ENCODE peak calls at places on chromosomes 6 and 20, in six cellular contexts. F is GM23338; T is CD8-positive, alpha-beta T cell; V is fibroblast of lung; L is HepG2; P is tibial artery. X is an unnamed sample.

GRCh38 chr6:113997106-113997505 is 26.2 kb upstream of the HDAC2 start:
- DNase-seq in F (no peak), T (no peak), V (peak), L (no peak), P (no peak), X (no peak)

GRCh38 chr20:61927826-61928541 is 137.7 kb downstream of the TAF4 start:
- DNase-seq in F (no peak), T (no peak), V (no peak), L (no peak), P (no peak), X (no peak)

GRCh38 chr6:148758492-148758891 is 11.7 kb downstream of the UST start:
- DNase-seq in F (no peak), T (no peak), V (no peak), L (no peak), P (peak), X (no peak)

GRCh38 chr20:53609501-53610445 is 16.1 kb upstream of the ZNF217 start:
- DNase-seq in F (peak), T (peak), V (peak), L (no peak), P (peak), X (peak)

GRCh38 chr6:1767481-1768246 is 157.9 kb downstream of the FOXC1 start:
- DNase-seq in F (no peak), T (no peak), V (peak), L (no peak), P (peak), X (no peak)

GRCh38 chr6:19691465-19692167 is 145.6 kb upstream of the ID4 start:
- DNase-seq in F (peak), T (no peak), V (peak), L (no peak), P (peak), X (peak)

GRCh38 chr6:73200735-73201134 is 24.6 kb downstream of the KHDC1L start:
- DNase-seq in F (no peak), T (no peak), V (no peak), L (no peak), P (no peak), X (peak)

GRCh38 chr6:164008902-164009301 is 594.4 kb downstream of the QKI start:
- DNase-seq in F (no peak), T (no peak), V (no peak), L (no peak), P (no peak), X (no peak)

GRCh38 chr6:129134535-129134934 is 251.6 kb downstream of the LAMA2 start:
- DNase-seq in F (no peak), T (no peak), V (no peak), L (no peak), P (no peak), X (no peak)

GRCh38 chr20:58466309-58466708 is 48.9 kb downstream of the APCDD1L start:
- DNase-seq in F (no peak), T (no peak), V (no peak), L (no peak), P (no peak), X (no peak)

GRCh38 chr6:16582437-16583150 is 178.7 kb downstream of the ATXN1 start:
- DNase-seq in F (no peak), T (no peak), V (no peak), L (no peak), P (no peak), X (no peak)

GRCh38 chr20:16785221-16785620 is 37.1 kb downstream of the OTOR start:
- DNase-seq in F (peak), T (no peak), V (no peak), L (no peak), P (no peak), X (peak)

GRCh38 chr6:72704979-72705378 is 83.1 kb downstream of the KCNQ5 start:
- DNase-seq in F (peak), T (no peak), V (no peak), L (peak), P (no peak), X (peak)

GRCh38 chr6:132369526-132369925 is 31.7 kb downstream of the MOXD1 start:
- DNase-seq in F (no peak), T (no peak), V (peak), L (no peak), P (no peak), X (no peak)

GRCh38 chr6:155130161-155130853 is 133.5 kb upstream of the CLDN20 start:
- DNase-seq in F (no peak), T (no peak), V (no peak), L (no peak), P (no peak), X (no peak)

GRCh38 chr20:46004813-46005505 is 3.7 kb upstream of the MMP9 start:
- DNase-seq in F (peak), T (no peak), V (no peak), L (no peak), P (peak), X (no peak)

GRCh38 chr20:4190792-4191519 is 175.6 kb upstream of the RNF24 start:
- DNase-seq in F (no peak), T (no peak), V (no peak), L (no peak), P (no peak), X (no peak)

GRCh38 chr6:1131285-1132079 is 180.4 kb upstream of the FOXQ1 start:
- DNase-seq in F (no peak), T (no peak), V (peak), L (peak), P (no peak), X (no peak)

GRCh38 chr20:38894091-38894847 is 31.9 kb upstream of the FAM83D start:
- DNase-seq in F (peak), T (no peak), V (no peak), L (no peak), P (no peak), X (peak)

GRCh38 chr6:14549319-14549770 is 431.8 kb downstream of the CD83 start:
- DNase-seq in F (peak), T (no peak), V (no peak), L (no peak), P (no peak), X (no peak)

GRCh38 chr6:150711584-150712501 is 112.2 kb downstream of the PLEKHG1 start:
- DNase-seq in F (no peak), T (no peak), V (peak), L (no peak), P (no peak), X (no peak)

GRCh38 chr6:38749473-38749872 is 34.4 kb downstream of the DNAH8 start:
- DNase-seq in F (no peak), T (no peak), V (no peak), L (no peak), P (no peak), X (no peak)

GRCh38 chr20:62304331-62305148 is 1.7 kb downstream of the ADRM1 start:
- DNase-seq in F (no peak), T (no peak), V (no peak), L (no peak), P (no peak), X (no peak)

GRCh38 chr6:139330841-139331500 is 39.2 kb upstream of the TXLNB start:
- DNase-seq in F (no peak), T (no peak), V (peak), L (no peak), P (no peak), X (no peak)

GRCh38 chr20:4038047-4038459 is 22.7 kb upstream of the RNF24 start:
- DNase-seq in F (peak), T (peak), V (peak), L (no peak), P (peak), X (peak)

GRCh38 chr6:108592371-108593337 is 31.9 kb downstream of the FOXO3 start:
- DNase-seq in F (peak), T (peak), V (peak), L (no peak), P (peak), X (no peak)

GRCh38 chr6:85129881-85130280 is 320.0 kb upstream of the NT5E start:
- DNase-seq in F (no peak), T (no peak), V (no peak), L (no peak), P (no peak), X (no peak)

GRCh38 chr20:51237278-51237677 is 214.4 kb upstream of the KCNG1 start:
- DNase-seq in F (no peak), T (no peak), V (no peak), L (no peak), P (peak), X (no peak)

GRCh38 chr20:34362502-34363061 is 491 bp upstream of the ITCH start:
- DNase-seq in F (no peak), T (no peak), V (no peak), L (no peak), P (no peak), X (no peak)

GRCh38 chr20:48818481-48818987 is 9.3 kb downstream of the PREX1 start:
- DNase-seq in F (peak), T (no peak), V (no peak), L (no peak), P (no peak), X (no peak)

GRCh38 chr20:48818031-48818370 is 9.8 kb downstream of the PREX1 start:
- DNase-seq in F (no peak), T (no peak), V (no peak), L (no peak), P (no peak), X (no peak)

GRCh38 chr20:48820649-48820973 is 7.2 kb downstream of the PREX1 start:
- DNase-seq in F (no peak), T (no peak), V (no peak), L (no peak), P (no peak), X (no peak)

GRCh38 chr20:48819813-48820648 is 7.8 kb downstream of the PREX1 start:
- DNase-seq in F (peak), T (no peak), V (peak), L (no peak), P (no peak), X (no peak)

GRCh38 chr20:48819089-48819488 is 8.7 kb downstream of the PREX1 start:
- DNase-seq in F (no peak), T (no peak), V (no peak), L (no peak), P (no peak), X (no peak)
- H3K4me3 ChIP-seq in F (no peak), T (peak), V (no peak), L (no peak), P (no peak), X (no peak)

GRCh38 chr6:116366740-116367275 is 3.9 kb upstream of the DSE start:
- DNase-seq in F (no peak), T (no peak), V (no peak), L (no peak), P (no peak), X (no peak)
- H3K27ac ChIP-seq in F (no peak), T (no peak), V (no peak), L (no peak), P (no peak), X (no peak)

GRCh38 chr6:54921891-54922290 is 75.3 kb downstream of the FAM83B start:
- DNase-seq in F (no peak), T (no peak), V (no peak), L (no peak), P (no peak), X (no peak)

GRCh38 chr6:54916858-54917257 is 70.3 kb downstream of the FAM83B start:
- DNase-seq in F (no peak), T (no peak), V (no peak), L (no peak), P (no peak), X (peak)

GRCh38 chr6:54920628-54921027 is 74.1 kb downstream of the FAM83B start:
- DNase-seq in F (no peak), T (no peak), V (peak), L (no peak), P (no peak), X (no peak)
- H3K4me3 ChIP-seq in F (no peak), T (no peak), V (no peak), L (no peak), P (no peak), X (no peak)

GRCh38 chr20:31555203-31555602 is 41.0 kb downstream of the HM13 start:
- DNase-seq in F (no peak), T (no peak), V (no peak), L (no peak), P (no peak), X (no peak)
- H3K27ac ChIP-seq in F (no peak), T (no peak), V (no peak), L (no peak), P (no peak), X (no peak)

GRCh38 chr20:22414354-22414753 is 170.0 kb downstream of the FOXA2 start:
- DNase-seq in F (no peak), T (no peak), V (peak), L (peak), P (no peak), X (no peak)

GRCh38 chr20:22410556-22411130 is 173.7 kb downstream of the FOXA2 start:
- DNase-seq in F (peak), T (no peak), V (no peak), L (peak), P (no peak), X (no peak)

GRCh38 chr20:22408521-22409402 is 175.6 kb downstream of the FOXA2 start:
- DNase-seq in F (no peak), T (no peak), V (no peak), L (no peak), P (no peak), X (no peak)

GRCh38 chr20:22412977-22413868 is 171.1 kb downstream of the FOXA2 start:
- DNase-seq in F (no peak), T (no peak), V (no peak), L (no peak), P (no peak), X (no peak)

GRCh38 chr20:22411568-22412450 is 172.6 kb downstream of the FOXA2 start:
- DNase-seq in F (no peak), T (no peak), V (peak), L (peak), P (peak), X (no peak)
- H3K4me3 ChIP-seq in F (no peak), T (no peak), V (no peak), L (peak), P (no peak), X (no peak)

GRCh38 chr6:168035661-168036616 is 38.5 kb downstream of the KIF25 start:
- DNase-seq in F (no peak), T (no peak), V (peak), L (no peak), P (no peak), X (peak)
- H3K27ac ChIP-seq in F (peak), T (no peak), V (peak), L (no peak), P (no peak), X (no peak)

DNA sequence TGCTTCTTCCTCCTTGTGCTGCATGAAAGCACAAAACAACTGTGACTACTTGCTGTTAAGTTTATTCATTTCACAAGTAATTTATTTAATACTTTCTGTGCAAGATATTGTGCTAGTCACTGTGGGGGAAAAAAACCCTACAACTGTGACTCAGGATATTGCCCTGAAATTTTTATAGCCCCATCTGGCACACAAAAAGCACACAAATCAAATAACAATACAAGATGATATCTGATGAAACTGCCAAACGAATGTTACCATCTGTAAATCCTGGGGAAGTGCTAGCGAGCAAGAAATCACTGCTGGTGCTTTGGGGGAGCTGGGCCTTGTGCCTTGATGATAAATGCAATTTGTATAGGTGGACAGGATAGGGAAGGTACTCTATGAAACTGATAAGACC is 115.5 kb downstream of the RTN4IP1 start:
- DNase-seq in F (no peak), T (no peak), V (peak), L (no peak), P (no peak), X (peak)
- H3K4me3 ChIP-seq in F (no peak), T (peak), V (peak), L (peak), P (no peak), X (no peak)

GRCh38 chr20:44279228-44279627 is 31.8 kb downstream of the FITM2 start:
- DNase-seq in F (no peak), T (no peak), V (peak), L (no peak), P (no peak), X (no peak)

GRCh38 chr20:44271915-44272663 is 25.0 kb downstream of the GDAP1L1 start:
- DNase-seq in F (peak), T (no peak), V (no peak), L (no peak), P (no peak), X (peak)

GRCh38 chr20:44268802-44269201 is 21.7 kb downstream of the GDAP1L1 start:
- DNase-seq in F (no peak), T (no peak), V (no peak), L (no peak), P (no peak), X (no peak)

GRCh38 chr20:44274303-44275017 is 27.4 kb downstream of the GDAP1L1 start:
- DNase-seq in F (no peak), T (no peak), V (no peak), L (peak), P (no peak), X (no peak)

DNA sequence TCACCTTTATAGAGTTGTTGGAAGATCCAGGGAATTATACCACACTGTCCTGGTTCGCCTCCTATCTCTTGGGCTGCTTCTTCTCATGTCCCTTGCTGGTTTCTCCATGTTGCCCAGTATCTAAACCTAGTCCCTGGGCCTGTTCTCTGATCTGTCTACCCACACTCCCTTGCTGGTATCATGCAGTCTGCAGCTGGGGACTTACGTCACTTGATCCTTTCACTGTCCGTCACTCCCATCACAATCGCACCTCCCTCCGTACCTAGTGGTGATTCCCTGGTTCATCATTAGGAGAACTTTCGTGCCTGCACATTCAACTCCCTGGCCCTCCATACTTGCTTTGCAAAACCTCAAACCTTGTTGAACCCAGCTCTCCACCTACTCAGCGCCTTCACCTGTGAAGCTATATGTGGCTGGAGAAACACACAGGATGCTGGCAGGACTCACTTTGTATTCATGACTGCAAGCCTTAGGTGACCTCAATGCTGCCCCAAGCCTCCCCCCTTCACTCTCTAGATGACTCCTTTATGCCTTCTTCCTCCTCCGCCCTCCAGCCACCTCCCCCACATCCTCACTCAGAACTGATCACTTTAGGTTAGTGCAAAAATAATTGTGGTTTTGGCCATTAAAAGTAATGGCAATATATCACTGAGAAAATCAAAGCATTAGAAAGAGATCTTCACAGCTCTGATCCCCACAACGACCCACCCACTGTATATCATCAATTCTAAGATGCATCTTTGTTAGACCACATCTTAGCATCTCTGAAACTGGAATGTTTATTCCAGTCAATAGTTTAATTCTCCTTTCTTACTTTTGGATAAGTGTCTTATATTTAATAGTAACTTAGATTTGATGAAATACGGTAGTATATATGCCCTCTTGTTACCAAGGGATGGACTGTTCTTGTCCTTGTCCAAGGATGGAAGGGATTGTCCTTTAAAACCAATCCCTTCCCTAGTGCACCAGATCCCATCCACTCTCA is 26.4 kb downstream of the GDAP1L1 start:
- DNase-seq in F (no peak), T (no peak), V (no peak), L (no peak), P (no peak), X (no peak)
- H3K27ac ChIP-seq in F (no peak), T (no peak), V (no peak), L (peak), P (no peak), X (no peak)

X was measured in A673.